ENCODE peak calls at places on chromosomes 5 and 9, in seven cellular contexts. V, R, N, T, P, Y and E are unnamed samples.

GRCh38 chr5:178794433-178794832 is 64.0 kb upstream of the ZNF354A start:
- DNase-seq in V (no peak), R (no peak), N (no peak), T (no peak), P (no peak), Y (no peak), E (no peak)

GRCh38 chr5:107470007-107470582 is 200.6 kb downstream of the EFNA5 start:
- DNase-seq in V (no peak), R (no peak), N (no peak), T (no peak), P (no peak), Y (no peak), E (no peak)

GRCh38 chr9:32992596-32993238 is 8.7 kb downstream of the APTX start:
- DNase-seq in V (no peak), R (no peak), N (no peak), T (no peak), P (no peak), Y (no peak), E (no peak)

GRCh38 chr5:178291161-178291561 is 58.6 kb upstream of the PHYKPL start:
- DNase-seq in V (no peak), R (no peak), N (no peak), T (no peak), P (no peak), Y (no peak), E (no peak)

GRCh38 chr9:95138474-95138873 is 179.0 kb downstream of the FANCC start:
- DNase-seq in V (no peak), R (no peak), N (peak), T (no peak), P (no peak), Y (no peak), E (no peak)

GRCh38 chr5:119578937-119579336 is 50.4 kb upstream of the FAM170A start:
- DNase-seq in V (no peak), R (peak), N (no peak), T (peak), P (peak), Y (peak), E (peak)

GRCh38 chr5:125848746-125849145 is 574.5 kb upstream of the GRAMD2B start:
- DNase-seq in V (no peak), R (no peak), N (no peak), T (no peak), P (no peak), Y (no peak), E (no peak)

GRCh38 chr9:113042884-113043657 is 13.5 kb downstream of the ZFP37 start:
- DNase-seq in V (no peak), R (no peak), N (no peak), T (no peak), P (no peak), Y (no peak), E (no peak)

GRCh38 chr9:83706703-83707517 is 848 bp downstream of the UBQLN1 start:
- DNase-seq in V (no peak), R (no peak), N (peak), T (peak), P (peak), Y (peak), E (peak)

GRCh38 chr5:125410501-125411162 is 664.2 kb upstream of the ZNF608 start:
- DNase-seq in V (no peak), R (no peak), N (peak), T (no peak), P (no peak), Y (no peak), E (no peak)

GRCh38 chr5:131186561-131187256 is 16.0 kb downstream of the LYRM7 start:
- DNase-seq in V (no peak), R (no peak), N (no peak), T (no peak), P (no peak), Y (no peak), E (no peak)

GRCh38 chr5:126503602-126504104 is 80.4 kb downstream of the GRAMD2B start:
- DNase-seq in V (no peak), R (no peak), N (no peak), T (no peak), P (no peak), Y (no peak), E (no peak)

GRCh38 chr5:76831108-76831447 is 12.2 kb downstream of the F2RL1 start:
- DNase-seq in V (peak), R (no peak), N (no peak), T (no peak), P (no peak), Y (no peak), E (no peak)

GRCh38 chr5:530001-530400 is 5.8 kb upstream of the SLC9A3 start:
- DNase-seq in V (peak), R (no peak), N (no peak), T (no peak), P (no peak), Y (no peak), E (no peak)

GRCh38 chr9:18857769-18858168 is 175.2 kb downstream of the SAXO1 start:
- DNase-seq in V (no peak), R (no peak), N (no peak), T (no peak), P (no peak), Y (no peak), E (no peak)

GRCh38 chr5:167688731-167689130 is 602.7 kb upstream of the WWC1 start:
- DNase-seq in V (no peak), R (no peak), N (no peak), T (no peak), P (no peak), Y (no peak), E (no peak)

GRCh38 chr5:73031839-73032238 is 76.0 kb downstream of the FCHO2 start:
- DNase-seq in V (no peak), R (peak), N (peak), T (no peak), P (no peak), Y (no peak), E (no peak)

GRCh38 chr5:81825237-81825636 is 74.3 kb upstream of the SSBP2 start:
- DNase-seq in V (no peak), R (no peak), N (no peak), T (no peak), P (no peak), Y (no peak), E (no peak)

GRCh38 chr9:93111371-93112115 is 15.5 kb downstream of the CARD19 start:
- DNase-seq in V (no peak), R (no peak), N (no peak), T (no peak), P (no peak), Y (peak), E (no peak)

GRCh38 chr9:33469891-33470290 is 3.8 kb downstream of the NOL6 start:
- DNase-seq in V (no peak), R (no peak), N (no peak), T (no peak), P (peak), Y (no peak), E (no peak)

GRCh38 chr5:1943481-1943880 is 60.8 kb upstream of the IRX4 start:
- DNase-seq in V (no peak), R (no peak), N (no peak), T (no peak), P (no peak), Y (no peak), E (no peak)

GRCh38 chr9:87479801-87480201 is 17.9 kb upstream of the DAPK1 start:
- DNase-seq in V (peak), R (no peak), N (no peak), T (no peak), P (no peak), Y (peak), E (no peak)

GRCh38 chr9:15310448-15310847 is 3.4 kb upstream of the TTC39B start:
- DNase-seq in V (no peak), R (no peak), N (no peak), T (no peak), P (no peak), Y (no peak), E (no peak)

GRCh38 chr9:97307091-97307490 is 368 bp upstream of the CCDC180 start:
- DNase-seq in V (no peak), R (no peak), N (peak), T (peak), P (peak), Y (no peak), E (peak)

GRCh38 chr5:129057329-129057728 is 37.2 kb upstream of the ISOC1 start:
- DNase-seq in V (no peak), R (no peak), N (no peak), T (no peak), P (no peak), Y (no peak), E (no peak)

GRCh38 chr9:71987471-71988371 is 72.7 kb downstream of the C9orf57 start:
- DNase-seq in V (no peak), R (no peak), N (no peak), T (no peak), P (no peak), Y (no peak), E (no peak)

GRCh38 chr5:108634951-108635288 is 112.8 kb upstream of the FER start:
- DNase-seq in V (peak), R (no peak), N (no peak), T (no peak), P (no peak), Y (no peak), E (no peak)

GRCh38 chr5:124264499-124264898 is 481.9 kb downstream of the ZNF608 start:
- DNase-seq in V (no peak), R (no peak), N (no peak), T (no peak), P (no peak), Y (no peak), E (no peak)

GRCh38 chr9:77909306-77909705 is 122.3 kb downstream of the GNAQ start:
- DNase-seq in V (no peak), R (no peak), N (no peak), T (no peak), P (no peak), Y (no peak), E (no peak)

GRCh38 chr5:148973455-148973854 is 89.4 kb downstream of the SH3TC2 start:
- DNase-seq in V (no peak), R (no peak), N (no peak), T (no peak), P (no peak), Y (no peak), E (no peak)

GRCh38 chr5:56168066-56168478 is 65.1 kb downstream of the ANKRD55 start:
- DNase-seq in V (no peak), R (no peak), N (no peak), T (no peak), P (no peak), Y (no peak), E (no peak)

DNA sequence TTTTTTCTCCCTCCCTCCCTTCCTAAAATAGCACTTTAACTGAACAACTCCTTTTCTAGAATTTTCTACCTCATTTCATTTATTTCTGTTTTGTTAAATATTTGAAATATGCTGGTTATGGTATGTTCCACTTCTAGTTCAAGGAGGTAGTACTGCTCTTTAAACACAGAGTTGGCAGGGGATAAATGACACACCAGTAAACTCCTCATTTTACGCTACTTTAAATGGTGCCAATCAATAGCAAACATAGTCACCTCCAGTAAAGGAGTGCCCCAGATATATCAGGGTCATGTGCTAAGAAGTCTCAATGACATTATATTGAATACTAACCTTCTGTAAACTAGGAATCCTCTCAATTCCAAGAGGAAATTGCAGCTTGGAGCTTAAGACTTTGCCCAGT is 56.9 kb downstream of the MYO10 start:
- DNase-seq in V (no peak), R (no peak), N (no peak), T (no peak), P (no peak), Y (no peak), E (no peak)
- H3K9ac ChIP-seq in V (no peak), R (no peak), N (no peak), T (no peak), P (no peak), Y (no peak), E (no peak)

GRCh38 chr5:68313336-68313735 is 97.8 kb downstream of the PIK3R1 start:
- DNase-seq in V (no peak), R (no peak), N (no peak), T (no peak), P (no peak), Y (no peak), E (no peak)

GRCh38 chr5:68317641-68318040 is 102.1 kb downstream of the PIK3R1 start:
- DNase-seq in V (no peak), R (no peak), N (no peak), T (no peak), P (no peak), Y (no peak), E (no peak)

GRCh38 chr5:68314465-68314864 is 98.9 kb downstream of the PIK3R1 start:
- DNase-seq in V (no peak), R (no peak), N (no peak), T (no peak), P (no peak), Y (no peak), E (no peak)

GRCh38 chr5:68316469-68316868 is 100.9 kb downstream of the PIK3R1 start:
- DNase-seq in V (no peak), R (no peak), N (no peak), T (no peak), P (peak), Y (no peak), E (no peak)

GRCh38 chr5:68315679-68316271 is 100.2 kb downstream of the PIK3R1 start:
- DNase-seq in V (peak), R (no peak), N (no peak), T (no peak), P (no peak), Y (no peak), E (no peak)
- TF ChIP-seq YY1 in V (no peak), R (no peak), N (no peak), T (no peak), P (no peak), Y (no peak), E (no peak)

GRCh38 chr9:561430-561829 is 280.1 kb upstream of the DMRT1 start:
- DNase-seq in V (no peak), R (no peak), N (no peak), T (no peak), P (no peak), Y (no peak), E (no peak)
- H3K9ac ChIP-seq in V (no peak), R (no peak), N (no peak), T (no peak), P (no peak), Y (no peak), E (no peak)

DNA sequence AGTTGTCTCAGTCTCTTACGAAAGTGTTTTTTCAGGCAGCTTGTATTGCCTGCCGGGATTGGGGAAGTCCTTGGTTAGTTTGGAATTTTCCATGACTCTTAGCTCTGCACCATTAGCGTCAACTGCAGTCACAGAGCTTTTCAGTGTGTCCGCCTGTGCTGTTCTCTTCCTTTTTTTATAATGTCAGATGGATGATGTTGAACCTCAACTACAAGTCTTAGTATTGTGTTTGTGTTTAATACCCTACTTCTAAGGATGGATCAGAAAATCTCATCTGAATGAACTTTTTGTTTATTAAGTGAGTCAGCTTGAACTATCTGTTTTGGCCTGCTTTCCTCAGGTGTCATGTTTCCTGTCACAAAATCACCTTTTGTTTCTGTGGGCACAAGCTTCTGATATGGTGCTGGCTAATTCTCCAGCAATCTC is 33.1 kb downstream of the ATP6V0E1 start:
- DNase-seq in V (no peak), R (peak), N (no peak), T (no peak), P (no peak), Y (peak), E (no peak)
- TF ChIP-seq YY1 in V (no peak), R (no peak), N (no peak), T (no peak), P (no peak), Y (no peak), E (no peak)

DNA sequence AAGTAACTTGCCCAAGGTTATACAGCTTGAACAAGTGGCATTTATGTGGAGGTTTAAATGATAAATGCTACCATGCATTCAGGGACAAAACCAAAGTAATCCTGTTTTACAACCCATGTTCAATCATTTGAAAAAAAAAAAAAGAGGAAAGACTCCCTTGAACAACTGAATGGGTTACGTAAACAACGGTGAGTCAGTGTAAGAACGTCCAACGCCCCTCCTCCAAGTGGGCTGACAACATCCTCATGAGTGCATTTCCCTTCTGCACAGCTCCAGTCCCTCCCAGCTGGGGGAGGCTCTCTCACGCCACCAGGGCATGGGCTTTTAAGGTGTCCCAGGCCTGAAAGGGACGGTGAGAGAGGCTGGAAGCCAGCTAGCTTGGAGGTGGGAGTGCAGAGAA is 90.0 kb downstream of the PRRT1B start:
- DNase-seq in V (no peak), R (peak), N (no peak), T (peak), P (peak), Y (peak), E (peak)
- H3K9ac ChIP-seq in V (no peak), R (peak), N (no peak), T (no peak), P (peak), Y (no peak), E (no peak)

DNA sequence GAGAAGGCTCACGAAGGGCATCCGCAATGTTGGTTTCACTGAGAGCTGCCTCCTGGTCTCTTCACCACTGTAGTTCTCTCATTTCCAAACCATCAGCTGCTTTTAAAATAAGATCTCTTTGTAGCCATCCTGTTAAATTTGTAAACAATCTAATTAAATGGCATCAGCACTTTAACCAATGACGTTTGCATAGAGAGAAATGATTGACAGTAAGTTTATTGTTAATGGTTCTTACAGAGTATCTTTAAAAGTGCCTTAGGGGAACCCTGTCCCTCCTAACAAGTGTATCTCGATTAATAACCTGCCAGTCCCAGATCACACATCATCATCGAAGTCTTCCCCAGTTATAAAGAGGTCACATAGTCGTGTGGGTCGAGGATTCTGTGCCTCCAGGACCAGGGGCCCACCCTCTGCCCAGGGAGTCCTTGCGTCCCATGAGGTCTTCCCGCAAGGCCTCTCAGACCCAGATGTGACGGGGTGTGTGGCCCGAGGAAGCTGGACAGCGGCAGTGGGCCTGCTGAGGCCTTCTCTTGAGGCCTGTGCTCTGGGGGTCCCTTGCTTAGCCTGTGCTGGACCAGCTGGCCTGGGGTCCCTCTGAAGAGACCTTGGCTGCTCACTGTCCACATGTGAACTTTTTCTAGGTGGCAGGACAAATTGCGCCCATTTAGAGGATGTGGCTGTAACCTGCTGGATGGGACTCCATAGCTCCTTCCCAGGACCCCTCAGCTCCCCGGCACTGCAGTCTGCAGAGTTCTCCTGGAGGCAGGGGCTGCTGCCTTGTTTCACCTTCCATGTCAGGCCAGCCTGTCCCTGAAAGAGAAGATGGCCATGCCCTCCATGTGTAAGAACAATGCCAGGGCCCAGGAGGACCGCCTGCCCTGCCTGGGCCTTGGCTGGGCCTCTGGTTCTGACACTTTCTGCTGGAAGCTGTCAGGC is 16.6 kb downstream of the SQSTM1 start:
- DNase-seq in V (no peak), R (no peak), N (no peak), T (no peak), P (no peak), Y (no peak), E (no peak)
- TF ChIP-seq YY1 in V (no peak), R (no peak), N (no peak), T (no peak), P (no peak), Y (no peak), E (no peak)

DNA sequence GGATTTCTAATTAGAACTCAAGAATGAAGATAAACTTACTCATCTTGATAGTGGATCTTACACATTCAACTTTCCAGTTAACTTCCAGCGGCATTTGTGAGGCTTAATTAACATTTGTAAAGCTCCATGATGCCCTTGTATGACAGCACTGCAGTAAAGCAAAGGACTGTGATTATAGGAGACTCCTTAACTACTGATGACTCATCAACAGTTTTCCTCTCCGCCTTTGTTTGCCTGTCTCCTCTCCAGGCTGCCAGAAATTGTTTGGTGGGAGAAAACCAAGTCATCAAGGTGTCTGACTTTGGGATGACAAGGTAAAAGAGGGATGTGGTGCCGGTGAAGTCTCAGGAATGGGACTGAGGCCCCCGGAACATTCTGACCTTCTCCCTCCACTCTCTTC is 20.4 kb upstream of the CYFIP2 start:
- DNase-seq in V (no peak), R (no peak), N (no peak), T (no peak), P (no peak), Y (no peak), E (no peak)
- H3K9ac ChIP-seq in V (no peak), R (no peak), N (no peak), T (no peak), P (no peak), Y (no peak), E (no peak)

GRCh38 chr5:138601444-138601843 is 26.2 kb upstream of the HSPA9 start:
- DNase-seq in V (no peak), R (no peak), N (no peak), T (no peak), P (no peak), Y (no peak), E (no peak)
- TF ChIP-seq YY1 in V (no peak), R (no peak), N (no peak), T (no peak), P (no peak), Y (no peak), E (no peak)

DNA sequence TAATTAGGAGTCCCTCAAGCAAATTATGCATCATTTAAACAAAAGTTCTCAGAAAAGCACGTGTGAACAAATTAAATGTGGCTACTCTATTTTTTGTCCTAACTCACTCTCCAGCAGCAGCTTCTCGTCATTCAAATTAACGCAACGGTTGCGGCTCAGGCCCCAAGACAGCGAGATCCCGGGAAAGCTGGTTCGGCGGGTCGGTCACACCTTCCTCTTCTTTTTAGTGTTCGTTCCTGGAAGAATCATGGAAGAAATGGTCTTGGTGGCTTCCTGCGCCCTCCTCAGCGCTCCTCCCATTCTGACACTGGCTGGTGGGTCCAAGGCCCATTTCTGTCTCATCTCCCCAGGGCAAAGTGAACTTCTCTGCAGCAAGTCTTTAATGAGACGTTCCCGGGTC is 382.8 kb upstream of the IRX1 start:
- DNase-seq in V (no peak), R (no peak), N (no peak), T (no peak), P (no peak), Y (no peak), E (no peak)
- H3K9ac ChIP-seq in V (no peak), R (no peak), N (no peak), T (no peak), P (no peak), Y (no peak), E (no peak)